ENCODE peak calls at places on chromosome 12, in eight cellular contexts. B is brain microvascular endothelial cell, L is gastrocnemius medialis, F is tibial artery, H is Panc1, N is A673, X is IMR-90, A is endodermal cell. R is an unnamed sample. For H3K36me3, the result is how much of the 10 kb centered on the place peaks cover.

GRCh38 chr12:113214938-113215400 is 6.3 kb upstream of the TPCN1 start:
- DNase-seq in X (peak), H (no peak), B (peak), A (peak), F (peak), N (no peak), L (peak), R (peak)

GRCh38 chr12:121465921-121466799 is 66.2 kb downstream of the RNF34 start:
- DNase-seq in X (no peak), H (no peak), F (no peak), N (peak), B (no peak), A (peak), L (no peak), R (peak)

GRCh38 chr12:24776856-24777255 is 172.0 kb downstream of the BCAT1 start:
- DNase-seq in H (no peak), X (no peak), N (peak), F (no peak), A (no peak), B (no peak), L (no peak), R (no peak)

GRCh38 chr12:121668750-121669524 is 517 bp downstream of the MORN3 start:
- DNase-seq in N (peak), A (peak), F (no peak), L (no peak), B (no peak), H (no peak), X (peak), R (peak)

GRCh38 chr12:132904718-132905328 is 17.4 kb upstream of the CHFR start:
- DNase-seq in B (peak), N (peak), L (peak), H (no peak), A (peak), F (peak), X (no peak), R (no peak)

GRCh38 chr12:117472983-117473382 is 111.6 kb upstream of the NOS1 start:
- DNase-seq in X (no peak), H (no peak), B (no peak), F (no peak), N (peak), L (no peak), A (peak), R (peak)

GRCh38 chr12:131357152-131357747 is 353.6 kb upstream of the SFSWAP start:
- DNase-seq in A (peak), X (no peak), H (no peak), L (no peak), N (no peak), F (no peak), B (no peak), R (no peak)

GRCh38 chr12:70664463-70664862 is 27.2 kb upstream of the PTPRB start:
- DNase-seq in H (no peak), A (peak), X (no peak), F (no peak), N (no peak), B (no peak), L (no peak), R (peak)

GRCh38 chr12:62840311-62840710 is 94.6 kb downstream of the PPM1H start:
- DNase-seq in A (no peak), H (no peak), F (no peak), L (no peak), N (no peak), X (no peak), B (no peak), R (no peak)

GRCh38 chr12:7439579-7440505 is 4.1 kb downstream of the CD163L1 start:
- DNase-seq in F (no peak), N (peak), L (no peak), X (peak), H (no peak), B (peak), A (peak), R (no peak)

GRCh38 chr12:109946505-109946904 is 46.4 kb downstream of the TCHP start:
- DNase-seq in N (no peak), H (no peak), B (peak), A (peak), X (peak), L (no peak), F (no peak), R (peak)

GRCh38 chr12:92272301-92272964 is 126.8 kb upstream of the BTG1 start:
- DNase-seq in B (no peak), N (no peak), H (no peak), L (no peak), X (no peak), F (no peak), A (peak), R (no peak)

GRCh38 chr12:12720637-12721250 is 3.6 kb downstream of the CDKN1B start:
- DNase-seq in X (no peak), H (no peak), L (no peak), N (no peak), B (no peak), A (no peak), F (no peak), R (no peak)

GRCh38 chr12:75481013-75481705 is 604 bp downstream of the GLIPR1 start:
- DNase-seq in F (no peak), B (no peak), H (no peak), L (no peak), N (no peak), X (no peak), A (no peak), R (no peak)

GRCh38 chr12:99122496-99122895 is 477.4 kb downstream of the APAF1 start:
- DNase-seq in F (no peak), H (no peak), N (no peak), A (no peak), B (no peak), L (no peak), X (no peak), R (no peak)

GRCh38 chr12:11834925-11835324 is 185.5 kb downstream of the ETV6 start:
- DNase-seq in B (no peak), F (no peak), A (no peak), H (no peak), X (no peak), L (no peak), N (no peak), R (no peak)

GRCh38 chr12:128137140-128137539 is 129.8 kb upstream of the TMEM132C start:
- DNase-seq in H (no peak), A (no peak), L (no peak), F (no peak), B (no peak), X (no peak), N (no peak), R (no peak)

GRCh38 chr12:103680591-103681065 is 93.6 kb downstream of the STAB2 start:
- DNase-seq in N (peak), B (no peak), X (peak), L (no peak), F (peak), H (no peak), A (no peak), R (peak)

GRCh38 chr12:25839470-25839869 is 119.0 kb upstream of the RASSF8 start:
- DNase-seq in B (peak), X (peak), F (no peak), N (no peak), H (no peak), A (no peak), L (no peak), R (no peak)

GRCh38 chr12:30098677-30099076 is 314.9 kb upstream of the TMTC1 start:
- DNase-seq in F (no peak), H (no peak), X (no peak), N (no peak), L (no peak), B (no peak), A (no peak), R (peak)

GRCh38 chr12:30757316-30757715 is 2.6 kb upstream of the CAPRIN2 start:
- DNase-seq in F (no peak), H (no peak), X (no peak), B (no peak), A (no peak), L (no peak), N (no peak), R (no peak)

GRCh38 chr12:44317651-44318126 is 481.8 kb downstream of the TMEM117 start:
- DNase-seq in N (peak), F (no peak), A (peak), L (no peak), X (peak), B (peak), H (peak), R (peak)

GRCh38 chr12:79409562-79409961 is 281.2 kb downstream of the PAWR start:
- DNase-seq in A (no peak), B (peak), H (no peak), F (no peak), X (peak), N (peak), L (no peak), R (no peak)

GRCh38 chr12:46267618-46268348 is 1.1 kb downstream of the SLC38A1 start:
- DNase-seq in H (no peak), F (no peak), L (no peak), N (peak), X (peak), B (peak), A (peak), R (peak)

GRCh38 chr12:43551971-43552559 is at the start of gene ADAMTS20:
- DNase-seq in B (no peak), H (no peak), L (no peak), F (no peak), A (peak), N (peak), X (peak), R (no peak)

GRCh38 chr12:31041033-31041564 is 32.6 kb upstream of the DDX11 start:
- DNase-seq in F (no peak), B (no peak), X (no peak), L (no peak), H (no peak), A (no peak), N (no peak), R (no peak)

GRCh38 chr12:119334459-119335170 is at the start of gene CCDC60:
- DNase-seq in A (peak), F (no peak), L (no peak), H (no peak), X (no peak), B (no peak), N (peak), R (no peak)

GRCh38 chr12:69688496-69689427 is 10.3 kb downstream of the BEST3 start:
- DNase-seq in B (peak), L (peak), A (peak), F (peak), H (peak), X (peak), N (peak), R (peak)

GRCh38 chr12:127293507-127294310 is 973.3 kb upstream of the TMEM132C start:
- DNase-seq in B (peak), F (peak), A (peak), H (no peak), N (peak), L (no peak), X (peak), R (peak)

GRCh38 chr12:19550626-19551025 is 111.3 kb downstream of the AEBP2 start:
- DNase-seq in H (no peak), X (no peak), N (no peak), A (no peak), F (no peak), B (no peak), L (no peak), R (no peak)

GRCh38 chr12:19547258-19547657 is 108.0 kb downstream of the AEBP2 start:
- DNase-seq in N (no peak), B (no peak), L (no peak), F (no peak), H (no peak), A (no peak), X (peak), R (no peak)

GRCh38 chr12:19546027-19546426 is 106.7 kb downstream of the AEBP2 start:
- DNase-seq in L (peak), X (no peak), A (no peak), F (peak), N (no peak), H (no peak), B (no peak), R (no peak)

GRCh38 chr12:19544351-19544750 is 105.1 kb downstream of the AEBP2 start:
- DNase-seq in A (no peak), X (no peak), B (no peak), H (no peak), N (no peak), L (no peak), F (no peak), R (no peak)

DNA sequence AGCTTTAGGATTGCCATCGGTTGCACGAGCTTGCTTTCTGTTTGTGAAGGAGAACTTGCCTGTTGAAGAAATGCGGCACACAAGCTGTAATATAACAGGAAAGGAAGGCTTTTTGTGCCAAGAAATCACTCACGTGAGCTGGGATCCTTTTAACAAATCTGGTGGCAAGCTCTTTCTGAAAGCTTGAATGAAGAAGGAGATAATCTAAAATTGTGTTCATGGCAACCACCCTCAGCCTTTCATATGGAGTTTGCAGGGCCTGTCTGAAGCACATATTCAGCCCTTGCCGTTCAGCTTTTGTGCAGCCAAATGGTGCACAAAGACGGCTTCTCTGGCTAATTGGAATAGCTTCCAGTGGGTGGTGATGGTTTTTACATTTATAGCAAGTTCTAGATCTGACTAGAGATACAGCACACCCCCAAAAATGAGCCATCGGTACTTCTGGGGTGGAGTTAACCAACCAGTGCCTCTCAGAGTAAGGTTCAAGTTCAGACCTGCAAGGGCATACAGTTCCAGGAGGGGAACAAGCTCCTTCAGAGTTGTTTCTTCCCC is 107.4 kb downstream of the AEBP2 start:
- DNase-seq in H (no peak), X (peak), B (no peak), N (peak), A (no peak), F (peak), L (no peak), R (no peak)
- H3K27ac ChIP-seq in H (no peak), X (peak), B (no peak), N (peak), A (no peak), F (peak), L (peak), R (no peak)

GRCh38 chr12:2074792-2075191 is 22.0 kb downstream of the CACNA1C start:
- DNase-seq in A (no peak), L (no peak), H (no peak), X (no peak), B (no peak), F (no peak), N (no peak), R (no peak)
- H3K36me3 ChIP-seq in A (under half), L (under half), H (under half), X (under half), B (under half), F (under half), N (under half), R (under half)

GRCh38 chr12:52149651-52150241 is 42.1 kb downstream of the KRT80 start:
- DNase-seq in H (no peak), L (no peak), X (no peak), B (no peak), A (peak), N (no peak), F (no peak), R (no peak)

GRCh38 chr12:52151153-52151858 is 40.5 kb downstream of the KRT80 start:
- DNase-seq in A (peak), L (no peak), F (no peak), B (no peak), N (no peak), H (no peak), X (no peak), R (no peak)

GRCh38 chr12:52152905-52153317 is 38.9 kb downstream of the KRT80 start:
- DNase-seq in H (no peak), L (no peak), A (no peak), N (no peak), F (no peak), X (no peak), B (no peak), R (no peak)

GRCh38 chr12:52149182-52149641 is 42.6 kb downstream of the KRT80 start:
- DNase-seq in F (no peak), L (no peak), A (peak), B (no peak), H (no peak), N (no peak), X (no peak), R (no peak)

GRCh38 chr12:52151859-52152783 is 39.7 kb downstream of the KRT80 start:
- DNase-seq in F (peak), H (no peak), A (peak), B (no peak), N (peak), L (peak), X (peak), R (peak)
- H3K4me3 ChIP-seq in F (peak), H (peak), A (no peak), B (peak), N (peak), L (peak), X (peak), R (no peak)

GRCh38 chr12:709631-710030 is 42.7 kb upstream of the WNK1 start:
- DNase-seq in L (no peak), B (no peak), N (no peak), H (no peak), X (no peak), F (no peak), A (no peak), R (no peak)
- H3K27ac ChIP-seq in L (no peak), B (no peak), N (no peak), H (no peak), X (no peak), F (no peak), A (no peak), R (no peak)

GRCh38 chr12:66885115-66885875 is 206.4 kb upstream of the GRIP1 start:
- DNase-seq in H (no peak), X (no peak), L (no peak), N (no peak), B (no peak), F (no peak), A (no peak), R (no peak)
- H3K36me3 ChIP-seq in H (under half), X (under half), L (under half), N (under half), B (under half), F (under half), A (under half), R (under half)

GRCh38 chr12:50841654-50842531 is 833 bp upstream of the TMPRSS12 start:
- DNase-seq in N (no peak), B (no peak), L (no peak), F (no peak), A (no peak), H (no peak), X (no peak), R (no peak)

GRCh38 chr12:50845021-50845647 is 2.4 kb downstream of the TMPRSS12 start:
- DNase-seq in F (no peak), L (no peak), N (no peak), A (no peak), X (peak), B (no peak), H (no peak), R (no peak)

GRCh38 chr12:50839032-50839431 is 3.7 kb upstream of the TMPRSS12 start:
- DNase-seq in B (no peak), H (no peak), F (no peak), X (no peak), N (no peak), A (no peak), L (no peak), R (no peak)

GRCh38 chr12:50840809-50841487 is 1.8 kb upstream of the TMPRSS12 start:
- DNase-seq in B (no peak), X (no peak), H (no peak), F (no peak), A (no peak), L (no peak), N (no peak), R (no peak)

GRCh38 chr12:50842637-50843493 is at the start of gene TMPRSS12:
- DNase-seq in N (no peak), A (peak), X (no peak), L (no peak), B (no peak), F (no peak), H (no peak), R (no peak)
- H3K4me3 ChIP-seq in N (no peak), A (no peak), X (no peak), L (no peak), B (peak), F (peak), H (no peak), R (no peak)

GRCh38 chr12:57866308-57867019 is 19.9 kb upstream of the CTDSP2 start:
- DNase-seq in N (no peak), X (no peak), F (no peak), A (no peak), H (no peak), L (no peak), B (no peak), R (no peak)

GRCh38 chr12:57868870-57869609 is 22.5 kb upstream of the CTDSP2 start:
- DNase-seq in B (no peak), N (peak), F (peak), H (no peak), L (peak), X (no peak), A (peak), R (peak)

GRCh38 chr12:57869919-57870318 is 23.4 kb upstream of the CTDSP2 start:
- DNase-seq in A (no peak), L (no peak), F (no peak), H (no peak), B (no peak), N (no peak), X (no peak), R (peak)

GRCh38 chr12:57864811-57865751 is 18.6 kb upstream of the CTDSP2 start:
- DNase-seq in H (no peak), F (peak), X (peak), L (peak), A (peak), N (peak), B (peak), R (peak)

DNA sequence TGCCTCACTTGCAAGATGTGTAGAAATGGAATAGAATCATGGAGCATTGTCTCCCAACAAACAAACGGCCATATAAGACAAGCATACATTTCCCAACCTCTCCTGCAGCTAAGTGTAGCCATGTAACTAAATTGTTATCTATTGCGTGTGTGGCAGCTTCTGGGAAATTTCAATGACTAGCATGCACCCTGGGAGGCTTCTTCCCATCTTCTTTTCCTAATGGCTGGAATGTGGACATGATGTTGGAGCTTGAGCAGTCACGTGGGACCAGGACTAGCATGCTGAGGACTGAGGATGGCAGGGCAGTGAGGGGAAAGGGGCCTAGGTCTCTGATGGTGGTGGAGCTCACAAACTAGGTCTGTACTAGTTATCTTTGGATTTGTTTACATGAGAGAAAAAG is 21.7 kb upstream of the CTDSP2 start:
- DNase-seq in X (peak), A (no peak), F (no peak), B (no peak), H (no peak), N (no peak), L (no peak), R (peak)
- H3K27ac ChIP-seq in X (peak), A (peak), F (peak), B (no peak), H (no peak), N (no peak), L (peak), R (peak)

GRCh38 chr12:65175385-65175784 is 6.0 kb downstream of the LEMD3 start:
- DNase-seq in H (no peak), N (no peak), X (no peak), B (no peak), L (no peak), A (no peak), F (no peak), R (no peak)
- H3K36me3 ChIP-seq in H (under half), N (under half), X (under half), B (under half), L (under half), A (half or more), F (under half), R (under half)

GRCh38 chr12:77325505-77325904 is 260.1 kb upstream of the E2F7 start:
- DNase-seq in A (peak), B (no peak), H (no peak), L (no peak), N (no peak), X (no peak), F (no peak), R (no peak)

GRCh38 chr12:77324416-77324762 is 259.0 kb upstream of the E2F7 start:
- DNase-seq in N (no peak), X (no peak), A (no peak), L (no peak), F (no peak), H (no peak), B (no peak), R (no peak)

GRCh38 chr12:77323778-77324415 is 258.5 kb upstream of the E2F7 start:
- DNase-seq in F (no peak), X (no peak), N (no peak), L (no peak), B (no peak), A (no peak), H (no peak), R (no peak)

GRCh38 chr12:77328326-77328725 is 263.0 kb upstream of the E2F7 start:
- DNase-seq in A (no peak), H (no peak), X (no peak), N (no peak), B (no peak), L (no peak), F (no peak), R (no peak)

GRCh38 chr12:77324763-77325468 is 259.5 kb upstream of the E2F7 start:
- DNase-seq in B (peak), L (no peak), X (peak), N (peak), A (peak), F (peak), H (no peak), R (peak)
- H3K4me3 ChIP-seq in B (peak), L (peak), X (peak), N (peak), A (peak), F (peak), H (peak), R (peak)